ENCODE peak calls at places on chromosomes 4 and X, in seven cellular contexts. One of them, this sample, is unnamed. For H3K27me3, the result is how much of the 10 kb centered on the place peaks cover.

GRCh38 chrX:69082753-69083150 is 82.5 kb downstream of the PJA1 start:
- DNase-seq in WERI-Rb-1: no peak
- DNase-seq in cardiac muscle cell: no peak
- DNase-seq in K562: no peak
- DNase-seq in GM23338: no peak
- DNase-seq in SK-N-SH: no peak
- DNase-seq in CD8-positive, alpha-beta T cell: no peak
- DNase-seq in this sample: no peak

GRCh38 chr4:24475756-24476155 is 108.6 kb downstream of the DHX15 start:
- DNase-seq in WERI-Rb-1: peak
- DNase-seq in SK-N-SH: no peak
- DNase-seq in K562: no peak
- DNase-seq in cardiac muscle cell: no peak
- DNase-seq in GM23338: peak
- DNase-seq in CD8-positive, alpha-beta T cell: no peak
- DNase-seq in this sample: no peak

GRCh38 chrX:10110984-10111363 is 45.8 kb upstream of the CLCN4 start:
- DNase-seq in CD8-positive, alpha-beta T cell: peak
- DNase-seq in SK-N-SH: no peak
- DNase-seq in WERI-Rb-1: no peak
- DNase-seq in K562: no peak
- DNase-seq in GM23338: no peak
- DNase-seq in cardiac muscle cell: no peak
- DNase-seq in this sample: no peak

GRCh38 chr4:190017357-190018200 is 9.5 kb downstream of the FRG2 start:
- DNase-seq in K562: no peak
- DNase-seq in SK-N-SH: peak
- DNase-seq in GM23338: peak
- DNase-seq in cardiac muscle cell: no peak
- DNase-seq in CD8-positive, alpha-beta T cell: no peak
- DNase-seq in WERI-Rb-1: no peak
- DNase-seq in this sample: no peak

GRCh38 chr4:147833741-147834140 is 101.9 kb downstream of the ARHGAP10 start:
- DNase-seq in SK-N-SH: no peak
- DNase-seq in K562: no peak
- DNase-seq in cardiac muscle cell: no peak
- DNase-seq in GM23338: no peak
- DNase-seq in CD8-positive, alpha-beta T cell: no peak
- DNase-seq in WERI-Rb-1: no peak
- DNase-seq in this sample: no peak

GRCh38 chr4:157076578-157076947 is 613 bp downstream of the GLRB start:
- DNase-seq in WERI-Rb-1: peak
- DNase-seq in CD8-positive, alpha-beta T cell: no peak
- DNase-seq in cardiac muscle cell: no peak
- DNase-seq in K562: no peak
- DNase-seq in GM23338: peak
- DNase-seq in SK-N-SH: peak
- DNase-seq in this sample: peak

GRCh38 chr4:77921701-77922100 is 59.1 kb downstream of the MRPL1 start:
- DNase-seq in CD8-positive, alpha-beta T cell: no peak
- DNase-seq in SK-N-SH: no peak
- DNase-seq in WERI-Rb-1: no peak
- DNase-seq in GM23338: no peak
- DNase-seq in cardiac muscle cell: no peak
- DNase-seq in K562: no peak
- DNase-seq in this sample: peak

GRCh38 chr4:4182835-4183568 is 43.7 kb downstream of the OTOP1 start:
- DNase-seq in cardiac muscle cell: peak
- DNase-seq in GM23338: peak
- DNase-seq in SK-N-SH: peak
- DNase-seq in WERI-Rb-1: peak
- DNase-seq in CD8-positive, alpha-beta T cell: no peak
- DNase-seq in K562: peak
- DNase-seq in this sample: peak

DNA sequence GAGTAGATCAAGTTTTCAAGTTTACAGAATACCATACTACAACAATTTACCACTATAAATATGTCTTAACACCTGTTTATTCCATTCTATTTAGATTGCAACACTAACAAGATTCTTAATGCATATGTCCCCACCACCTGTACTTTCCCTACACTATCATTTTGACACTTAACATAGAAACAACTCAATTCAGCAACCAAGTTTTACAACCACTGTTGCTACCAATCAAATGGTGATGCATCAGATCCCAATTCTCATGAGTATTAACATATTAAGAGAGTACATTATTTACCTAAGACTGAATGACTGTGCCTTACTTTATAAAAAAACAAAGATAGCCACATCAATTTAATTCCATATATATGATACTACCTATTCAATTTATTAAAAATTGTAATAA is 49.4 kb downstream of the EIF4E start:
- DNase-seq in CD8-positive, alpha-beta T cell: no peak
- DNase-seq in SK-N-SH: no peak
- DNase-seq in cardiac muscle cell: no peak
- DNase-seq in WERI-Rb-1: no peak
- DNase-seq in GM23338: no peak
- DNase-seq in K562: no peak
- DNase-seq in this sample: no peak
- H3K27ac ChIP-seq in CD8-positive, alpha-beta T cell: no peak
- H3K27ac ChIP-seq in SK-N-SH: no peak
- H3K27ac ChIP-seq in cardiac muscle cell: peak
- H3K27ac ChIP-seq in WERI-Rb-1: no peak
- H3K27ac ChIP-seq in GM23338: no peak
- H3K27ac ChIP-seq in K562: peak
- H3K27ac ChIP-seq in this sample: no peak

DNA sequence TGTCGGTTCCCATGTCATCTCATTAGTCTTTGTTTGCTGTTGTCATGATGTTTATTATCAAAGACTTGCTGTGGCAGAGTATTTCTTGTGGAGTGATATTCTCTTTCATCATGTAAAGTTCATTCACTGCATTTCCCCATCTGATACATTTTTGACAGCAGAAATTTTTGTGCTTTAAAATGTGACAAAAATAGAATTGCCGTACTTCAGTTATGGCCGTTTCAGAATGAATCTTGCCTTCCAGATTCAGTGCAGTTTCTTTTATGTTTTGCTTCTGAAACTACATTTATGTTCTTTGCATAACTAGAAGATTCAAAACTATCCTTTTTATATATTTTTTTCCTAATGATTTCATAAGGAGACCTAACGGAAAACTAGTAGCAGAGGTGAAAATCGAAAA is 10.0 kb downstream of the CSTF2 start:
- DNase-seq in GM23338: no peak
- DNase-seq in WERI-Rb-1: no peak
- DNase-seq in cardiac muscle cell: no peak
- DNase-seq in CD8-positive, alpha-beta T cell: no peak
- DNase-seq in SK-N-SH: no peak
- DNase-seq in K562: no peak
- DNase-seq in this sample: no peak
- H3K27me3 ChIP-seq in GM23338: under half
- H3K27me3 ChIP-seq in WERI-Rb-1: under half
- H3K27me3 ChIP-seq in cardiac muscle cell: under half
- H3K27me3 ChIP-seq in CD8-positive, alpha-beta T cell: under half
- H3K27me3 ChIP-seq in SK-N-SH: under half
- H3K27me3 ChIP-seq in K562: under half
- H3K27me3 ChIP-seq in this sample: under half

GRCh38 chr4:184668511-184669114 is 19.1 kb downstream of the PRIMPOL start:
- DNase-seq in CD8-positive, alpha-beta T cell: no peak
- DNase-seq in cardiac muscle cell: no peak
- DNase-seq in GM23338: no peak
- DNase-seq in K562: no peak
- DNase-seq in WERI-Rb-1: no peak
- DNase-seq in SK-N-SH: no peak
- DNase-seq in this sample: no peak
- H3K27ac ChIP-seq in CD8-positive, alpha-beta T cell: peak
- H3K27ac ChIP-seq in cardiac muscle cell: no peak
- H3K27ac ChIP-seq in GM23338: no peak
- H3K27ac ChIP-seq in K562: no peak
- H3K27ac ChIP-seq in WERI-Rb-1: no peak
- H3K27ac ChIP-seq in SK-N-SH: no peak
- H3K27ac ChIP-seq in this sample: no peak

DNA sequence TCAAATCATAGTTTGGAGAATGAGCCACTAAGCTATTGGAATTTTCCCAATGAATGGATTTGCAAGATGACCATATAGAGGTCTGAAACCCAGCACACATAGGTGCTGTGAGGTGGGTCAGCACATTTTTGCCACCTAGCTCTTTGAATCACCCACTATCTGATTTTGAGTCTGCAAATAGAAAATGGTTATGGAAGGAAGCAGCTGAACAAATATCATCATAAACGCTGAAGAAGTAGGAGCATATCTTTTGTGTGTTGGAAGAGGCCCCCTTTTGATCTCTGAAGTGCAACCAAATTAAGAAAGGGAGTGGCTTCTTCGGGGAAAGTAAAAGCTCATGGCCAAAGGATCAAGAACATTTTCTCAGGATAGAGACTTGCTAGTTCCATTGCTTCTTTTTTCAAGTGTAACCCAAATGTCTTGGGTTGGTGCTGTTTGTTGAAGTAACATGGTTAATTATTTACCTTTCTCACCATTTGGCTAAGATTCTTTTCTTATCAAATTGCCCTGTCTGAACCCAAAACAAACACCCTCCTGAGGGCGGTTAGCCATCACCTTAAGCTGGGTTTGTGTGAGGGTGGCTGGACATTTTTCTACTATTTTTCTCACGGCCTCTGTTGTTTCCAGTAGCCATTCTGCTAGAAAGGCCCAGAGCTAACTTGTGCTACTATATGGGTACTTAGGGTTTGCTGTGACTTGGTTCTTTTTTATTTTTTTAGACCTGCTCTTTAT is 18.4 kb upstream of the SORBS2 start:
- DNase-seq in K562: no peak
- DNase-seq in cardiac muscle cell: no peak
- DNase-seq in GM23338: no peak
- DNase-seq in CD8-positive, alpha-beta T cell: no peak
- DNase-seq in WERI-Rb-1: no peak
- DNase-seq in SK-N-SH: no peak
- DNase-seq in this sample: no peak
- H3K27me3 ChIP-seq in K562: under half
- H3K27me3 ChIP-seq in cardiac muscle cell: under half
- H3K27me3 ChIP-seq in GM23338: under half
- H3K27me3 ChIP-seq in CD8-positive, alpha-beta T cell: under half
- H3K27me3 ChIP-seq in WERI-Rb-1: under half
- H3K27me3 ChIP-seq in SK-N-SH: under half
- H3K27me3 ChIP-seq in this sample: under half

GRCh38 chrX:136768469-136769084 is 12.2 kb downstream of the ARHGEF6 start:
- DNase-seq in GM23338: no peak
- DNase-seq in cardiac muscle cell: no peak
- DNase-seq in WERI-Rb-1: no peak
- DNase-seq in CD8-positive, alpha-beta T cell: no peak
- DNase-seq in SK-N-SH: peak
- DNase-seq in K562: peak
- DNase-seq in this sample: peak
- H3K27ac ChIP-seq in GM23338: no peak
- H3K27ac ChIP-seq in cardiac muscle cell: no peak
- H3K27ac ChIP-seq in WERI-Rb-1: no peak
- H3K27ac ChIP-seq in CD8-positive, alpha-beta T cell: no peak
- H3K27ac ChIP-seq in SK-N-SH: peak
- H3K27ac ChIP-seq in K562: peak
- H3K27ac ChIP-seq in this sample: peak

DNA sequence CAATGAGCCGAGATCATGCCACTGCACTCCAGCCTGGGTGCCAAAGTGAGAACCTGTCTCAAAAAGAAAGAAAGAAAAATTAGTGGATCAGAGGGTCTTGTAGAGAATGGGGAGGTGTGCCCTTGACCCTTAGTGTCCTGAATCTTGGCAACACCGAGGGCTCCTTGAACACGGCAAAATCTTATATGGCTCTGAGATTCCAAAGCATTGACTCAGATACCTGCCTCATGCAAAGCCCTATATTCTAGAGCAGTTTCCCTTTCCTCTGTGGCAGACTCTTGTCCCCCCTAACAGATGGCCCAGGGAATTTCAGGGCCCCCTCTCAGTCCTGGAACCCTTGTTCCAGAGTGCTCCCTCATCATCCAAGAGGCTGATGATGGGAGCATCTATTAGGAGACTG is 6.8 kb downstream of the CLDN2 start:
- DNase-seq in cardiac muscle cell: no peak
- DNase-seq in WERI-Rb-1: no peak
- DNase-seq in K562: no peak
- DNase-seq in CD8-positive, alpha-beta T cell: no peak
- DNase-seq in GM23338: no peak
- DNase-seq in SK-N-SH: no peak
- DNase-seq in this sample: peak
- H3K27me3 ChIP-seq in cardiac muscle cell: under half
- H3K27me3 ChIP-seq in WERI-Rb-1: under half
- H3K27me3 ChIP-seq in K562: under half
- H3K27me3 ChIP-seq in CD8-positive, alpha-beta T cell: under half
- H3K27me3 ChIP-seq in GM23338: under half
- H3K27me3 ChIP-seq in SK-N-SH: under half
- H3K27me3 ChIP-seq in this sample: under half

DNA sequence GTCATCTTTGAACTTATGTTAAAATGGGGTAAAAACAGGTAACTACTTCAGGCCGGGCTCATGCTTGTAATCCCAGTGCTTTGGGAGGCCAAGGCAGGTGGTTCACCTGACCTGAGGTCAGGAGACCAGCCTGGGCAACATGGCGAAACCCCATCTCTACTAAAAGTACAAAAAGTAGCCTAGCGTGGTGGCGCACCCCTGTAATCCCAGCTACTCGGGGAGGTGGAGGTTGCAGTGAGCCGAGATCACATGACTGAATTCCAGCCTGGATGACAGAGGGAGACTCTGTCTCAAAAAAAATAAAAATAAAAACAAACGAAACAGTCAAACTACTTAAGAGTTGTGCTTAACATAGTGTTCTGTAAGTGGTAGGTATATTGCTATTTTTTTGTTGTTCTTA is 2.5 kb downstream of the DDX3X start:
- DNase-seq in WERI-Rb-1: no peak
- DNase-seq in cardiac muscle cell: no peak
- DNase-seq in GM23338: no peak
- DNase-seq in SK-N-SH: no peak
- DNase-seq in CD8-positive, alpha-beta T cell: no peak
- DNase-seq in K562: no peak
- DNase-seq in this sample: no peak
- H3K27ac ChIP-seq in WERI-Rb-1: no peak
- H3K27ac ChIP-seq in cardiac muscle cell: no peak
- H3K27ac ChIP-seq in GM23338: no peak
- H3K27ac ChIP-seq in SK-N-SH: no peak
- H3K27ac ChIP-seq in CD8-positive, alpha-beta T cell: peak
- H3K27ac ChIP-seq in K562: peak
- H3K27ac ChIP-seq in this sample: no peak

This sample was measured in PC-3.